ENCODE peak calls at places on chromosomes 4 and X, in nine cellular contexts. O is body of pancreas, V is A549, R is ovary, J is breast epithelium, Y is prostate gland, P is HCT116, D is adrenal gland, U is IMR-90. H is an unnamed sample.

GRCh38 chr4:100977746-100978397 is 369.5 kb downstream of the PPP3CA start:
- DNase-seq in O (no peak), P (no peak), Y (peak; percentile 62), V (no peak), D (peak; percentile 16), J (no peak), U (no peak), R (no peak), H (no peak)

GRCh38 chr4:140071806-140072205 is 82.2 kb downstream of the MAML3 start:
- DNase-seq in Y (no peak), V (no peak), J (no peak), R (no peak), P (no peak), O (no peak), U (peak; percentile 91), D (no peak), H (no peak)

GRCh38 chr4:123990310-123990709 is 593.7 kb downstream of the SPRY1 start:
- DNase-seq in P (no peak), U (no peak), J (no peak), R (no peak), Y (no peak), D (no peak), V (no peak), O (no peak), H (no peak)

GRCh38 chr4:157791236-157791635 is 381.6 kb downstream of the GASK1B start:
- DNase-seq in V (no peak), P (no peak), D (no peak), U (no peak), R (no peak), Y (no peak), O (no peak), J (no peak), H (no peak)

GRCh38 chr4:148998719-148999118 is 556.5 kb upstream of the NR3C2 start:
- DNase-seq in P (peak; percentile 24), V (peak; percentile 4), J (no peak), D (no peak), O (no peak), R (no peak), Y (no peak), U (peak; percentile 17), H (no peak)

GRCh38 chrX:40863671-40864070 is 128.3 kb upstream of the MED14 start:
- DNase-seq in V (no peak), P (no peak), O (no peak), U (no peak), D (no peak), R (no peak), J (no peak), Y (no peak), H (no peak)

GRCh38 chr4:87492617-87493016 is 36.6 kb downstream of the SPARCL1 start:
- DNase-seq in U (no peak), R (no peak), Y (no peak), D (peak; percentile 24), P (no peak), J (no peak), V (no peak), O (peak; percentile 52), H (no peak)

GRCh38 chr4:23921447-23921845 is 31.6 kb upstream of the PPARGC1A start:
- DNase-seq in R (no peak), D (no peak), U (no peak), J (no peak), O (no peak), P (no peak), Y (no peak), V (no peak), H (no peak)

GRCh38 chrX:145820825-145821224 is 3.2 kb downstream of the SLITRK2 start:
- DNase-seq in D (no peak), J (no peak), Y (no peak), V (no peak), O (no peak), P (no peak), R (no peak), U (no peak), H (no peak)

GRCh38 chrX:71846429-71846828 is 64.2 kb upstream of the NHSL2 start:
- DNase-seq in P (no peak), D (no peak), Y (no peak), J (no peak), R (no peak), U (peak; percentile 73), O (no peak), V (no peak), H (no peak)

GRCh38 chr4:73661646-73662119 is 41.4 kb upstream of the RASSF6 start:
- DNase-seq in O (no peak), U (peak; percentile 99), D (no peak), Y (no peak), V (peak; percentile 13), R (no peak), J (no peak), P (no peak), H (no peak)

GRCh38 chrX:9897761-9898161 is 69.4 kb upstream of the CLDN34 start:
- DNase-seq in V (no peak), J (no peak), O (no peak), Y (no peak), P (no peak), R (no peak), D (no peak), U (peak; percentile 97), H (no peak)

GRCh38 chr4:45692131-45692530 is 431.7 kb downstream of the GABRG1 start:
- DNase-seq in R (no peak), P (no peak), O (no peak), V (no peak), D (no peak), Y (no peak), U (no peak), J (no peak), H (no peak)

GRCh38 chrX:69067841-69068240 is 97.4 kb downstream of the PJA1 start:
- DNase-seq in D (no peak), V (no peak), J (no peak), Y (no peak), U (no peak), R (no peak), O (no peak), P (no peak), H (peak; percentile 2)

GRCh38 chrX:12844319-12844718 is 22.6 kb upstream of the TLR7 start:
- DNase-seq in J (no peak), D (no peak), U (no peak), V (no peak), R (no peak), P (no peak), O (no peak), Y (no peak), H (no peak)

GRCh38 chrX:12843061-12843667 is 23.7 kb upstream of the TLR7 start:
- DNase-seq in P (no peak), O (no peak), D (no peak), V (no peak), R (no peak), J (no peak), Y (no peak), U (no peak), H (no peak)

GRCh38 chrX:12843668-12844279 is 23.1 kb upstream of the TLR7 start:
- DNase-seq in Y (no peak), R (no peak), O (no peak), V (no peak), J (no peak), P (no peak), U (no peak), D (no peak), H (no peak)
- H3K27ac ChIP-seq in Y (no peak overlapping the region), R (no peak overlapping the region), O (no peak overlapping the region), V (no peak overlapping the region), J (no peak overlapping the region), P (no peak overlapping the region), U (no peak overlapping the region), D (no peak overlapping the region), H (no peak overlapping the region)

GRCh38 chrX:13763489-13763888 is 28.9 kb downstream of the OFD1 start:
- DNase-seq in O (peak; percentile 40), R (no peak), J (no peak), P (no peak), V (no peak), U (no peak), D (peak; percentile 2), Y (peak; percentile 55), H (no peak)

GRCh38 chrX:13761606-13762005 is 27.1 kb downstream of the OFD1 start:
- DNase-seq in O (no peak), D (no peak), V (no peak), P (no peak), R (no peak), U (peak; percentile 46), Y (no peak), J (no peak), H (no peak)

GRCh38 chrX:13762015-13762414 is 27.5 kb downstream of the OFD1 start:
- DNase-seq in P (no peak), Y (no peak), O (no peak), J (no peak), D (no peak), U (no peak), R (no peak), V (no peak), H (no peak)

GRCh38 chrX:13764284-13764683 is 29.7 kb downstream of the OFD1 start:
- DNase-seq in D (no peak), R (no peak), P (no peak), U (no peak), J (no peak), V (no peak), O (no peak), Y (no peak), H (no peak)

DNA sequence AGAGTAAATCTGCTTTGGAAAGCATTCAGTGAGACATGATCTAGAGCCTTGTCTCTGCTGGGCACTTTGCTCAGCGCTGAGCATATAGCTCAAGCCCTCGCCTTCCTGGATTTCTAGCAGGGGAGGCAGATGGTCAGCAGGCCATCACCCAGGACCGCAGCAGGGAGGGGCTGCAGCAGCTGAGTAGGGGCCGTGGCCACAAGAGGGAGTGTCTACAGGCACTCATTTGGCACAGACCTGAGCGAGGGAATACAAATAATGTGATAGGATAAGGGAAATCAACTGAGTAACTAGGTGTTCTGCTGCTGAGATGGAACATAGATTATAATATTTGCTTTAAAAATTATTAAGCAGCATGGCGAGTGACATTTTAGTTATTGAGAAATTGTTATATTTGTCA is 30.2 kb downstream of the OFD1 start:
- DNase-seq in Y (peak; percentile 23), R (no peak), P (no peak), V (peak; percentile 4), U (no peak), O (peak; percentile 65), J (no peak), D (no peak), H (no peak)
- TF ChIP-seq CTCF in Y (peak; percentile 38), R (no peak), P (no peak), V (no peak), U (no peak), O (peak; percentile 24), J (no peak), D (no peak), H (no peak)

GRCh38 chr4:82825425-82825824 is 26.8 kb upstream of the SCD5 start:
- DNase-seq in D (no peak), V (no peak), J (no peak), P (no peak), Y (no peak), U (no peak), O (no peak), R (no peak), H (no peak)
- TF ChIP-seq POLR2A in D (no peak), V (no peak), J (no peak), P (no peak), Y (no peak), U (no peak), O (no peak), R (no peak), H (no peak)

DNA sequence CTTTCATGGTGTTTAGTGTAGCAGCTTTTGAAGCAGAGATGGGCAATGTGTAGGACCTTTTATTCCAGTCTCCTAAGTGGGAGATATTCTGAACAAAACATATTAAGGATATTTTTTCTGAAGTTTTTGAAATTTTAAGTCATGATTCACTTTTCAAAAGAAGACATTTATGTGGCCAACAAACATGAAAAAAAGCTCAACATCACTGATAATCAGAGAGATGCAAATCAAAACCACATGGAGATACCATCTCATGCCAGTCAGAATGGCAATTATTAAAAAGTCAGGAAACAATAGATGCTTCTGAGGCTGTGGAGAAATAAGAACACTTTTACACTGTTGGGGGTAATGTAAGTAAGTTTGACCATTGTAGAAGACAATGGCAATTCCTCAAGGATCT is 76.0 kb downstream of the FAT4 start:
- DNase-seq in D (no peak), J (no peak), R (no peak), P (no peak), Y (no peak), V (no peak), U (no peak), O (no peak), H (no peak)
- H3K27ac ChIP-seq in D (no peak overlapping the region), J (peak overlapping the region; percentile 61), R (no peak overlapping the region), P (no peak overlapping the region), Y (no peak overlapping the region), V (no peak overlapping the region), U (peak overlapping the region; percentile 96), O (no peak overlapping the region), H (peak overlapping the region; percentile 81)